ENCODE peak calls at places on chromosome 6, in seven cellular contexts. One of them, this sample, is unnamed.

GRCh38 chr6:127933852-127934840 is 33.3 kb upstream of the THEMIS start:
- DNase-seq in CD8-positive, alpha-beta T cell: peak
- DNase-seq in BJ: no peak
- DNase-seq in right lobe of liver: no peak
- DNase-seq in left ventricle myocardium inferior: no peak
- DNase-seq in endothelial cell: no peak
- DNase-seq in endodermal cell: no peak
- DNase-seq in this sample: no peak

GRCh38 chr6:151702851-151703629 is 104.4 kb upstream of the ESR1 start:
- DNase-seq in endothelial cell: no peak
- DNase-seq in endodermal cell: peak
- DNase-seq in left ventricle myocardium inferior: no peak
- DNase-seq in CD8-positive, alpha-beta T cell: no peak
- DNase-seq in right lobe of liver: no peak
- DNase-seq in BJ: no peak
- DNase-seq in this sample: no peak

GRCh38 chr6:34177181-34177591 is 31.3 kb upstream of the GRM4 start:
- DNase-seq in BJ: no peak
- DNase-seq in right lobe of liver: no peak
- DNase-seq in endodermal cell: no peak
- DNase-seq in CD8-positive, alpha-beta T cell: no peak
- DNase-seq in endothelial cell: no peak
- DNase-seq in left ventricle myocardium inferior: no peak
- DNase-seq in this sample: no peak

GRCh38 chr6:147947521-147947920 is 395.1 kb upstream of the SASH1 start:
- DNase-seq in right lobe of liver: no peak
- DNase-seq in endothelial cell: no peak
- DNase-seq in BJ: peak
- DNase-seq in left ventricle myocardium inferior: no peak
- DNase-seq in CD8-positive, alpha-beta T cell: no peak
- DNase-seq in endodermal cell: no peak
- DNase-seq in this sample: no peak

GRCh38 chr6:46581459-46582177 is 71.0 kb downstream of the CYP39A1 start:
- DNase-seq in endothelial cell: no peak
- DNase-seq in left ventricle myocardium inferior: no peak
- DNase-seq in CD8-positive, alpha-beta T cell: no peak
- DNase-seq in BJ: no peak
- DNase-seq in right lobe of liver: no peak
- DNase-seq in endodermal cell: no peak
- DNase-seq in this sample: no peak

GRCh38 chr6:105179244-105180065 is at the start of gene POPDC3:
- DNase-seq in endothelial cell: peak
- DNase-seq in CD8-positive, alpha-beta T cell: no peak
- DNase-seq in left ventricle myocardium inferior: no peak
- DNase-seq in BJ: no peak
- DNase-seq in endodermal cell: peak
- DNase-seq in right lobe of liver: no peak
- DNase-seq in this sample: peak

GRCh38 chr6:75208564-75209431 is 2.9 kb upstream of the COL12A1 start:
- DNase-seq in right lobe of liver: peak
- DNase-seq in BJ: no peak
- DNase-seq in left ventricle myocardium inferior: peak
- DNase-seq in endothelial cell: peak
- DNase-seq in endodermal cell: peak
- DNase-seq in CD8-positive, alpha-beta T cell: peak
- DNase-seq in this sample: peak

GRCh38 chr6:158627940-158628211 is 16.7 kb downstream of the DYNLT1 start:
- DNase-seq in left ventricle myocardium inferior: no peak
- DNase-seq in endodermal cell: no peak
- DNase-seq in BJ: no peak
- DNase-seq in endothelial cell: no peak
- DNase-seq in right lobe of liver: no peak
- DNase-seq in CD8-positive, alpha-beta T cell: no peak
- DNase-seq in this sample: no peak

GRCh38 chr6:157230971-157231370 is 92.3 kb downstream of the TMEM242 start:
- DNase-seq in BJ: no peak
- DNase-seq in CD8-positive, alpha-beta T cell: no peak
- DNase-seq in endodermal cell: peak
- DNase-seq in endothelial cell: no peak
- DNase-seq in left ventricle myocardium inferior: no peak
- DNase-seq in right lobe of liver: no peak
- DNase-seq in this sample: no peak

GRCh38 chr6:41715779-41716515 is 19.5 kb downstream of the TFEB start:
- DNase-seq in endothelial cell: no peak
- DNase-seq in CD8-positive, alpha-beta T cell: no peak
- DNase-seq in right lobe of liver: peak
- DNase-seq in BJ: no peak
- DNase-seq in endodermal cell: no peak
- DNase-seq in left ventricle myocardium inferior: no peak
- DNase-seq in this sample: no peak

GRCh38 chr6:131813991-131814390 is 6.2 kb downstream of the ENPP1 start:
- DNase-seq in endodermal cell: no peak
- DNase-seq in right lobe of liver: no peak
- DNase-seq in left ventricle myocardium inferior: no peak
- DNase-seq in BJ: no peak
- DNase-seq in CD8-positive, alpha-beta T cell: no peak
- DNase-seq in endothelial cell: no peak
- DNase-seq in this sample: no peak

GRCh38 chr6:66771626-66772025 is 1064.6 kb upstream of the EYS start:
- DNase-seq in endothelial cell: no peak
- DNase-seq in endodermal cell: no peak
- DNase-seq in left ventricle myocardium inferior: no peak
- DNase-seq in CD8-positive, alpha-beta T cell: no peak
- DNase-seq in BJ: no peak
- DNase-seq in right lobe of liver: no peak
- DNase-seq in this sample: no peak

GRCh38 chr6:119533603-119534279 is 184.2 kb upstream of the MAN1A1 start:
- DNase-seq in endothelial cell: no peak
- DNase-seq in BJ: peak
- DNase-seq in CD8-positive, alpha-beta T cell: no peak
- DNase-seq in right lobe of liver: no peak
- DNase-seq in left ventricle myocardium inferior: no peak
- DNase-seq in endodermal cell: no peak
- DNase-seq in this sample: no peak

GRCh38 chr6:37551002-37551401 is 51.3 kb upstream of the CCDC167 start:
- DNase-seq in endodermal cell: no peak
- DNase-seq in right lobe of liver: no peak
- DNase-seq in BJ: no peak
- DNase-seq in left ventricle myocardium inferior: no peak
- DNase-seq in endothelial cell: no peak
- DNase-seq in CD8-positive, alpha-beta T cell: no peak
- DNase-seq in this sample: no peak

DNA sequence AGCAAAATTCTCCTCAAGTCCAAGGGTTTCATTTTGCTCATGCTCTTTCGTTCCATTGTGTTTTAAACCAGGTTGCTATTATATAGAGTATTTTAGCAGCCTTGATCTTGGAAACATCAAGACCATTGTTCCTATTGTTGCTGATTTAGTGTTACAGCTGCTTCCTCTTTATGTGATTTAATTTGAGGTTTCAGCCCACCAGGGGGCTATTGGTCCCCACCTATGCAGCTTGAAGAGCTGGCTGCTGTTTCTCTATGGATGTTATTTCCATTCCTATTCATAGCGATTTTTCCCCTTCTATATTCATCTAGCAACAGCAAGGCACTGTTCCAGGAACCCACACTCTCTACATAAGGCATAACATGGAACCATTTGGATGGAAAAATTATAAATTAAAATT is 418.8 kb downstream of the CDKAL1 start:
- DNase-seq in left ventricle myocardium inferior: no peak
- DNase-seq in endothelial cell: peak
- DNase-seq in right lobe of liver: no peak
- DNase-seq in BJ: no peak
- DNase-seq in endodermal cell: no peak
- DNase-seq in CD8-positive, alpha-beta T cell: no peak
- DNase-seq in this sample: no peak
- TF ChIP-seq CTCF in left ventricle myocardium inferior: no peak
- TF ChIP-seq CTCF in endothelial cell: no peak
- TF ChIP-seq CTCF in right lobe of liver: no peak
- TF ChIP-seq CTCF in BJ: no peak
- TF ChIP-seq CTCF in endodermal cell: peak
- TF ChIP-seq CTCF in CD8-positive, alpha-beta T cell: no peak
- TF ChIP-seq CTCF in this sample: no peak

GRCh38 chr6:7673063-7673536 is 52.8 kb upstream of the BMP6 start:
- DNase-seq in endodermal cell: peak
- DNase-seq in CD8-positive, alpha-beta T cell: no peak
- DNase-seq in left ventricle myocardium inferior: peak
- DNase-seq in right lobe of liver: no peak
- DNase-seq in endothelial cell: peak
- DNase-seq in BJ: peak
- DNase-seq in this sample: no peak

GRCh38 chr6:7672066-7673062 is 53.5 kb upstream of the BMP6 start:
- DNase-seq in endodermal cell: no peak
- DNase-seq in endothelial cell: no peak
- DNase-seq in BJ: no peak
- DNase-seq in CD8-positive, alpha-beta T cell: no peak
- DNase-seq in right lobe of liver: no peak
- DNase-seq in left ventricle myocardium inferior: no peak
- DNase-seq in this sample: no peak

GRCh38 chr6:7671076-7671475 is 54.8 kb upstream of the BMP6 start:
- DNase-seq in endothelial cell: no peak
- DNase-seq in CD8-positive, alpha-beta T cell: no peak
- DNase-seq in left ventricle myocardium inferior: no peak
- DNase-seq in endodermal cell: no peak
- DNase-seq in BJ: peak
- DNase-seq in right lobe of liver: no peak
- DNase-seq in this sample: no peak

GRCh38 chr6:7671581-7671980 is 54.3 kb upstream of the BMP6 start:
- DNase-seq in CD8-positive, alpha-beta T cell: no peak
- DNase-seq in right lobe of liver: no peak
- DNase-seq in endodermal cell: no peak
- DNase-seq in left ventricle myocardium inferior: no peak
- DNase-seq in endothelial cell: no peak
- DNase-seq in BJ: peak
- DNase-seq in this sample: no peak

DNA sequence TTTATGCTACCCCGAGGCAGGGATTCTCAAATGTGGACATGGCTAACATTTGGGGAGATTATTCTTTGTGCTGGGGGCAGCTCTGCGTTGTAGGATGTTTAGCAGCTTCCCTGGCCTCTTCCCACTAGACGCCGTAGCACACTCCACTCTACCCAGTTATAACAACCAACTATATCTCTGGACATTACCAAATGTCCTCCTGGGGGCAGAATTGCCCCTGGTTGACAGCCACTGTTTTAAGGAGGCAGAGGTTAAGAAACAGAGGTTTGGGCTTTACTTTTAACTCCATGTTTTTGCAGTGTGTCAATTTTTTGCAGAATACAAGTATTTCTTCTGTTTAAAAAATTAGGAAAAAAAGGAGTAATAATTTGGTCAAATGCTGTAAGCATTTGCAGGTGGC is 56.2 kb upstream of the BMP6 start:
- DNase-seq in BJ: no peak
- DNase-seq in CD8-positive, alpha-beta T cell: no peak
- DNase-seq in endothelial cell: no peak
- DNase-seq in endodermal cell: no peak
- DNase-seq in left ventricle myocardium inferior: no peak
- DNase-seq in right lobe of liver: no peak
- DNase-seq in this sample: no peak
- TF ChIP-seq CTCF in BJ: no peak
- TF ChIP-seq CTCF in CD8-positive, alpha-beta T cell: no peak
- TF ChIP-seq CTCF in endothelial cell: no peak
- TF ChIP-seq CTCF in endodermal cell: peak
- TF ChIP-seq CTCF in left ventricle myocardium inferior: no peak
- TF ChIP-seq CTCF in right lobe of liver: peak
- TF ChIP-seq CTCF in this sample: no peak

GRCh38 chr6:63788569-63788968 is 153.0 kb downstream of the PHF3 start:
- DNase-seq in left ventricle myocardium inferior: no peak
- DNase-seq in BJ: no peak
- DNase-seq in right lobe of liver: no peak
- DNase-seq in CD8-positive, alpha-beta T cell: no peak
- DNase-seq in endodermal cell: peak
- DNase-seq in endothelial cell: no peak
- DNase-seq in this sample: no peak

GRCh38 chr6:63785006-63785405 is 149.4 kb downstream of the PHF3 start:
- DNase-seq in BJ: no peak
- DNase-seq in CD8-positive, alpha-beta T cell: no peak
- DNase-seq in endothelial cell: no peak
- DNase-seq in right lobe of liver: no peak
- DNase-seq in endodermal cell: no peak
- DNase-seq in left ventricle myocardium inferior: no peak
- DNase-seq in this sample: no peak

GRCh38 chr6:63790334-63790733 is 154.7 kb downstream of the PHF3 start:
- DNase-seq in endothelial cell: no peak
- DNase-seq in left ventricle myocardium inferior: no peak
- DNase-seq in endodermal cell: no peak
- DNase-seq in right lobe of liver: no peak
- DNase-seq in BJ: no peak
- DNase-seq in CD8-positive, alpha-beta T cell: no peak
- DNase-seq in this sample: no peak

GRCh38 chr6:63789699-63790098 is 154.1 kb downstream of the PHF3 start:
- DNase-seq in CD8-positive, alpha-beta T cell: no peak
- DNase-seq in BJ: no peak
- DNase-seq in endodermal cell: no peak
- DNase-seq in right lobe of liver: no peak
- DNase-seq in endothelial cell: no peak
- DNase-seq in left ventricle myocardium inferior: no peak
- DNase-seq in this sample: no peak

DNA sequence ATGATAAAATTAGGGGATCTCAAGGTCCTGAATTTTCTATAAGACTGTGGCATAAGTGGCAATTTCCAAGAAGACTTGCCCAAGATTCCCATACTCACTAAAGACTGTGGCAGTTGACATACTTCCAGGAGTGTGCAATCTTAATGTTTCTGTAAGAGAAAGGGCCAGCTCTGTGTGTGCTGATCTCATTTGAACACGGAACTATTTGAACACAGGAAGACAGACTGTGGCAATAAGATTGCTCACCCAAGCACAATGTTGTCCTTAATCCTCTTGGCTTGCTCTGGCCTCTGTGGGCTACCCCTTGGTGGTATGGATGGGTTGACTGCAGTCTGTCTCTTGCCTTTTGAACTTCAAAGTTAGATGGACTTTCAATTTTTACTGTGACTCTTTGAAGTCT is 151.4 kb downstream of the PHF3 start:
- DNase-seq in right lobe of liver: no peak
- DNase-seq in left ventricle myocardium inferior: no peak
- DNase-seq in BJ: no peak
- DNase-seq in endothelial cell: no peak
- DNase-seq in CD8-positive, alpha-beta T cell: no peak
- DNase-seq in endodermal cell: no peak
- DNase-seq in this sample: no peak
- TF ChIP-seq CTCF in right lobe of liver: no peak
- TF ChIP-seq CTCF in left ventricle myocardium inferior: no peak
- TF ChIP-seq CTCF in BJ: no peak
- TF ChIP-seq CTCF in endothelial cell: no peak
- TF ChIP-seq CTCF in CD8-positive, alpha-beta T cell: no peak
- TF ChIP-seq CTCF in endodermal cell: no peak
- TF ChIP-seq CTCF in this sample: no peak

GRCh38 chr6:146891615-146892265 is 293.0 kb downstream of the ADGB start:
- DNase-seq in endodermal cell: no peak
- DNase-seq in endothelial cell: no peak
- DNase-seq in BJ: no peak
- DNase-seq in CD8-positive, alpha-beta T cell: no peak
- DNase-seq in right lobe of liver: no peak
- DNase-seq in left ventricle myocardium inferior: no peak
- DNase-seq in this sample: no peak
- TF ChIP-seq CTCF in endodermal cell: no peak
- TF ChIP-seq CTCF in endothelial cell: no peak
- TF ChIP-seq CTCF in BJ: no peak
- TF ChIP-seq CTCF in CD8-positive, alpha-beta T cell: no peak
- TF ChIP-seq CTCF in right lobe of liver: no peak
- TF ChIP-seq CTCF in left ventricle myocardium inferior: no peak
- TF ChIP-seq CTCF in this sample: no peak